ENCODE peak calls at places on chromosomes 7 and 10, in five cellular contexts. L is HepG2, P is H1, A is SK-N-SH, M is GM12878. U is an unnamed sample.

GRCh38 chr10:58919927-58920654 is 256.4 kb upstream of the PHYHIPL start:
- DNase-seq in P (no peak), A (no peak), M (no peak), L (peak; percentile 12), U (no peak)

GRCh38 chr10:22992075-22992474 is 64.2 kb downstream of the ARMC3 start:
- DNase-seq in A (no peak), L (no peak), M (no peak), P (no peak), U (no peak)

GRCh38 chr7:149196705-149197171 is 1.4 kb downstream of the ZNF282 start:
- DNase-seq in M (no peak), L (peak; percentile 27), P (no peak), A (peak; percentile 64), U (no peak)

GRCh38 chr10:1047937-1048336 is 982 bp downstream of the IDI1 start:
- DNase-seq in P (no peak), M (no peak), L (no peak), A (no peak), U (no peak)

GRCh38 chr7:38834357-38834756 is 74.6 kb downstream of the VPS41 start:
- DNase-seq in M (no peak), A (no peak), L (no peak), P (no peak), U (no peak)

GRCh38 chr7:85573346-85573745 is 386.5 kb upstream of the SEMA3D start:
- DNase-seq in L (no peak), A (no peak), M (no peak), P (no peak), U (no peak)

GRCh38 chr7:44935583-44935982 is 43.2 kb downstream of the MYO1G start:
- DNase-seq in P (no peak), A (no peak), L (no peak), M (no peak), U (peak; percentile 66)

GRCh38 chr10:64648915-64649314 is 1127.7 kb downstream of the REEP3 start:
- DNase-seq in P (no peak), L (peak; percentile 1), A (no peak), M (no peak), U (peak; percentile 65)

GRCh38 chr7:25672476-25672875 is 444.2 kb upstream of the NPVF start:
- DNase-seq in P (no peak), L (no peak), M (no peak), A (no peak), U (no peak)

GRCh38 chr7:11817111-11817710 is 14.8 kb downstream of the THSD7A start:
- DNase-seq in A (no peak), L (no peak), P (no peak), M (no peak), U (no peak)

GRCh38 chr10:117615649-117616048 is 73.1 kb downstream of the EMX2 start:
- DNase-seq in M (no peak), A (no peak), L (no peak), P (no peak), U (no peak)

GRCh38 chr7:80259-81236 is 111.8 kb upstream of the FAM20C start:
- DNase-seq in M (no peak), A (no peak), P (no peak), L (no peak), U (no peak)

GRCh38 chr7:156062286-156062685 is 250.0 kb upstream of the SHH start:
- DNase-seq in P (no peak), A (no peak), M (no peak), L (no peak), U (no peak)

GRCh38 chr10:30014511-30014910 is 44.9 kb downstream of the JCAD start:
- DNase-seq in L (no peak), P (no peak), M (no peak), A (no peak), U (no peak)

GRCh38 chr10:110724937-110725336 is 80.8 kb downstream of the RBM20 start:
- DNase-seq in P (no peak), L (peak; percentile 17), A (no peak), M (no peak), U (no peak)

GRCh38 chr7:48389977-48390376 is 218.7 kb downstream of the ABCA13 start:
- DNase-seq in L (no peak), A (no peak), M (no peak), P (no peak), U (peak; percentile 82)

GRCh38 chr7:129530881-129531391 is 28.6 kb downstream of the SMKR1 start:
- DNase-seq in L (peak; percentile 58), A (no peak), M (no peak), P (no peak), U (peak; percentile 3)

GRCh38 chr7:84107259-84107658 is 87.3 kb downstream of the SEMA3A start:
- DNase-seq in P (no peak), L (no peak), M (no peak), A (no peak), U (no peak)
- TF ChIP-seq GABPA in P (no peak), L (no peak), M (no peak), A (no peak), U (no peak)

DNA sequence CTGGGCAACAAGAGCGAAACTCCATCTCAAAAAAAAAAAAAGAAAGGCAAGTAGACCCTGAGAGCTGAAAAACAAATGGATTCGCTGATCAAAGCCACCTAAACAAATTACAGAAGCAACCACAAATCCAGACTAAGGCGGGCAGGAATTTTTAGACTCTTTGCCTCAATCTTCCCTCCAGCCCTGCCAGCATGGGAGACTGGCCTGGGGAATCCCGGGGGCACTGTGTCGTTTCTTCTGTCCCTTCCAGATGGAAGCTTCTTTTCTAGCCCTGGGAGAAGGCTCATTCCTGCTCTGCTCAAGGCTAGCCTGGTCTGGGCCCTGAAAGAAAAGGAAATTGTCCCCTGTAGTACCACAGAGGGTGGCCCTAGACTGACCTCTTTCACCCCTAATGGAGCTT is 15.6 kb upstream of the SERPINE1 start:
- DNase-seq in L (no peak), P (no peak), M (no peak), A (no peak), U (no peak)
- H3K27ac ChIP-seq in L (no peak overlapping the region), P (no peak overlapping the region), M (no peak overlapping the region), A (no peak overlapping the region), U (no peak overlapping the region)

DNA sequence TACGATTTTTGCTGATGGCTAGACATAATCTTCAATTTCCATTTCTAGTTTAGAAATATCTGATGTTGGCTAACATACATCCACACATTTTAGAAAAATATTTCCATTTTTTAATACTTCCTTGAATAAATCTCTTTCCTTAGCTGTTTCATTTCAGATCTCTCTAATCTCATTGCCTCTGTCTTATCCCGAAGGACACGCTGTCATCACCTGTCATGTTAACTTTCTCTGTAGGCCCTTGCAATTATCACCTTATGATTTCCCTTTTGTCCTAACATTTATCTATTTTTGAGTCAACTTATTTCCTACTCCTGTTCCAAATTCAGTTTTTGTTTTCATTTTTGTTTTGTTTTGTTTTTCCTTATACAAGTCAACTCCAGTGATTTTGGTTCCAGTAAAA is 173.1 kb upstream of the POM121L12 start:
- DNase-seq in M (no peak), L (no peak), P (no peak), A (no peak), U (no peak)
- TF ChIP-seq GABPA in M (no peak), L (no peak), P (no peak), A (no peak), U (no peak)

DNA sequence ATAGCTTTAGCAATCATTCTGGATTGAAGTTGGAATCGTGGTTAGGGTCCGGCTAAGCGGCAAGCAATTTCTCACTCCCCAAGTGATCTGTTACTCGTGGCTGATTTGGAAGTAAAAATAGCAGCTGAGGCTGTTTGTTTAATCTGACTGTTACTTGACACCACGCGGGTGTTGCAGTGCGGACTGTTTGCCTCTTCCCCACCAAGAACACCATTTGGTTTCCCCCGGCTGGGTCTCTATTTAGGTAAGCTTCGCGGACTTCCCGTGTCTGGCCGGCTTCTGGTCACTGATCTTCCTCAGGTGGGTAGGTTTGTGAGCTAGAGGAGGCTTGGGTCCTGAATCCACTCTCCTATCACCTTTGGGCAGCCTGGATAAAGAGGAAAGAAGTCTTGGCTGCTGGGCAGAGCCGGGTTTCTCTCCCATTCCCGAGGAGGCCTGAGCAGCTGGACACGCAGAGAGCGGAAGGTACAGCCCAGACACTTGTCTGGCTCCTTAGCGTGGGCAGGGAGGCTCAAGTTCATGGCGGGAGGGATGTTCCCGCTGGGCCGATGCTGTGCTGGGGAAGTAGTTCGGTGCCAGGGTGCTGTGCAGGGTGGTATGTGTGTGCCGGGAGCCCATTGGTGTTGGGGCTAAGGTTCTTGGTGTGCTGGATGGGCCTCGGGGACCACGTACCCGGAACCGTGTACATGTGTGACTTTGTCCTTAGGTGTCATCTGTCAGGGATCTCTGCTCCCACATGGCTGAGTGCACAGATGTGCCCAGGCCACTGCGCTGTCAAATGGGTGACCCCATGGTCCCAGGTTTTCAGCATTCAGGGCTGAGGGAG is at the start of gene C10orf71:
- DNase-seq in P (no peak), M (no peak), A (peak; percentile 36), L (no peak), U (no peak)
- H3K27ac ChIP-seq in P (no peak within 1 kb of the TSS), M (no peak within 1 kb of the TSS), A (peak within 1 kb of the TSS; percentile 98), L (no peak within 1 kb of the TSS), U (no peak within 1 kb of the TSS)

GRCh38 chr7:158760936-158761335 is 56.3 kb upstream of the NCAPG2 start:
- DNase-seq in P (peak; percentile 38), L (peak; percentile 15), M (no peak), A (no peak), U (no peak)

GRCh38 chr7:158759245-158759614 is 54.6 kb upstream of the NCAPG2 start:
- DNase-seq in L (no peak), P (peak; percentile 7), A (no peak), M (no peak), U (no peak)

GRCh38 chr7:158760445-158760764 is 55.8 kb upstream of the NCAPG2 start:
- DNase-seq in M (no peak), L (no peak), P (no peak), A (no peak), U (no peak)

GRCh38 chr7:158758563-158759244 is 54.1 kb upstream of the NCAPG2 start:
- DNase-seq in P (peak; percentile 4), A (no peak), L (no peak), M (no peak), U (no peak)

DNA sequence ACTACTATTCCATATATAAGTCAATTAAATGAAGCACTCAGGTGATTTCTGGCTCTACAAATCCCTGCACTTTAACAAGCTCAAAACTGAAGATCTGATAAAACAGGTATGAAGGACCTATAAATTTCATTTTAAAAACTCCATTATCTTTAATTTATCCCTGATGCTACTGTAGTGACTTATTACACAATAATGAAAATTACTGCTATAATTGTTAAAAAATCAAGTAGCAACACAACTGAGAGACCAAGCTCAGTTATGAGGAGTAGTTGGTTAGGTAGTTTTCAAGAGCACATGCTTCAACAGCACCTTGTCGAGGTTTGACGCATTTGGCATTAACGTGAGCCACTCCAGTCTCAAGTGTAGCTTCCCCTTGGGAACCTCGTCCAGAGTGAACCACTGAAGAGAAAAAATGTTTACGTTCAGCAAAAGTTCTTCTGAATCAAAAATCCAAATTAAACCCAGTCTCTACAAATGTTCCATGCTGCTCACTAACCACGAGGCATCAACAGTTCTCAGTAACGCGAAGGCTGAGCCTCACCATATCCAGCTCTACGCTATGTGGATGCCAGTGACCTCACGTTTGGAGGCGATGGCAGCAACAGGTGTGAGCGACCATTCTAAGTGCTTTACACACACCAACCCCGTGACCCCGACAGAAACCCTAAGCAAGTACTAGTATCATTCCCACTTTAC is 55.3 kb upstream of the NCAPG2 start:
- DNase-seq in A (no peak), L (no peak), M (no peak), P (peak; percentile 3), U (no peak)
- TF ChIP-seq GABPA in A (no peak), L (no peak), M (no peak), P (no peak), U (no peak)

DNA sequence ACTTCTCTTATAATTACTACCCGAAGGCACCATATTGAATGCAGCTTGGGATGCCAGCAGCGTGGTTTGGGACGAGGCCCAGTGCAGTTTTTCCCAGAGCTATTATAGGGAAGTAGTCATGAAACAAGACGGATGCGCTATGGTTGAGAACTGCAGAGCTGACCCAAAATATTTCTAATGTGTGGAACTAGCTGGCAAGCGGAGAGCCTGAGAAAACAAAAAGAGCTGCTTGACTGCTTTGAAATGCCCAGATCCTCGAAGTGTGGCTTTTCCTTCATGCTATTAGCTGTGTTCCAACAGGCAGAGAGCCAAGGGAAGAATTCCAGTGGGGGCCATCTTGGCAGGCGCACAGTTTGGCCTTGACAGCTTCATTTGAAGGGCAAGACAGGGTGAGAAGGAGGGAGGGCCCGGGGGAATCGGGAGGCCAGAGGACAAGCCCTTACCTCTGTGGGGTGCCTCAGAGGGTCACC is 122.7 kb downstream of the CUL2 start:
- DNase-seq in M (no peak), L (no peak), P (no peak), A (no peak), U (no peak)
- H3K27ac ChIP-seq in M (no peak overlapping the region), L (no peak overlapping the region), P (no peak overlapping the region), A (no peak overlapping the region), U (no peak overlapping the region)

U was measured in HL-60.